ENCODE peak calls at places on chromosome 2, in six cellular contexts. P is caudate nucleus, R is A172, W is H4, T is stromal cell of bone marrow, X is T-helper 17 cell. J is an unnamed sample.

GRCh38 chr2:42084231-42084671 is 36.4 kb downstream of the PKDCC start:
- DNase-seq in W (peak), P (no peak), R (peak), X (no peak), T (peak), J (peak)

GRCh38 chr2:236659758-236660150 is 90.1 kb downstream of the ACKR3 start:
- DNase-seq in W (peak), T (peak), X (no peak), R (peak), P (no peak), J (peak)

GRCh38 chr2:33014268-33014667 is 67.5 kb downstream of the LTBP1 start:
- DNase-seq in P (no peak), W (no peak), R (no peak), T (no peak), X (no peak), J (no peak)

GRCh38 chr2:17864676-17865075 is 13.8 kb upstream of the KCNS3 start:
- DNase-seq in W (no peak), R (no peak), T (no peak), P (no peak), X (no peak), J (no peak)

GRCh38 chr2:71575966-71576365 is 122.6 kb downstream of the DYSF start:
- DNase-seq in R (no peak), P (peak), X (no peak), W (no peak), T (no peak), J (no peak)

GRCh38 chr2:22701761-22702160 is 683.2 kb upstream of the KLHL29 start:
- DNase-seq in R (no peak), W (no peak), P (no peak), X (no peak), T (no peak), J (no peak)

GRCh38 chr2:152176113-152176714 is 651 bp upstream of the STAM2 start:
- DNase-seq in T (no peak), P (no peak), X (no peak), R (no peak), W (no peak), J (peak)

GRCh38 chr2:238256594-238257104 is 16.8 kb upstream of the HES6 start:
- DNase-seq in P (no peak), R (peak), W (peak), T (peak), X (peak), J (peak)

GRCh38 chr2:206915136-206915535 is 24.2 kb upstream of the CPO start:
- DNase-seq in W (peak), X (no peak), T (peak), R (peak), P (no peak), J (peak)

GRCh38 chr2:29463181-29463900 is 348.1 kb downstream of the CLIP4 start:
- DNase-seq in W (no peak), X (no peak), R (peak), T (peak), P (no peak), J (peak)

GRCh38 chr2:27115485-27115884 is 3.4 kb downstream of the CGREF1 start:
- DNase-seq in T (no peak), P (no peak), X (no peak), R (no peak), W (no peak), J (no peak)

GRCh38 chr2:192126912-192127311 is 67.8 kb downstream of the TMEFF2 start:
- DNase-seq in T (no peak), W (no peak), P (no peak), R (no peak), X (no peak), J (no peak)

GRCh38 chr2:186101603-186102002 is 363.0 kb downstream of the FSIP2 start:
- DNase-seq in R (no peak), P (no peak), T (no peak), W (no peak), X (no peak), J (no peak)

GRCh38 chr2:235468978-235469694 is 24.7 kb upstream of the AGAP1 start:
- DNase-seq in T (peak), R (peak), X (no peak), P (no peak), W (peak), J (peak)

GRCh38 chr2:180728928-180729559 is 251.4 kb upstream of the UBE2E3 start:
- DNase-seq in R (peak), T (peak), X (no peak), W (peak), P (no peak), J (peak)

GRCh38 chr2:127506502-127506901 is 19.8 kb downstream of the IWS1 start:
- DNase-seq in W (no peak), R (no peak), P (no peak), X (no peak), T (no peak), J (peak)

GRCh38 chr2:172082944-172083718 is 2.2 kb upstream of the DLX1 start:
- DNase-seq in T (no peak), P (no peak), X (no peak), W (no peak), R (no peak), J (no peak)

GRCh38 chr2:238796223-238796885 is 51.5 kb upstream of the TWIST2 start:
- DNase-seq in R (no peak), T (no peak), X (no peak), W (no peak), P (no peak), J (no peak)

GRCh38 chr2:196239622-196240587 is 68.5 kb upstream of the STK17B start:
- DNase-seq in W (peak), T (peak), P (peak), R (peak), X (peak), J (peak)

GRCh38 chr2:105364436-105365139 is 27.2 kb downstream of the C2orf49 start:
- DNase-seq in X (no peak), T (no peak), P (no peak), W (no peak), R (no peak), J (no peak)

GRCh38 chr2:42105330-42106256 is 57.8 kb downstream of the PKDCC start:
- DNase-seq in X (peak), P (no peak), R (no peak), T (no peak), W (no peak), J (no peak)

GRCh38 chr2:120287183-120288015 is 34.7 kb downstream of the RALB start:
- DNase-seq in P (no peak), X (no peak), R (peak), W (peak), T (peak), J (peak)

GRCh38 chr2:31051213-31052185 is 86.7 kb downstream of the GALNT14 start:
- DNase-seq in P (no peak), R (no peak), T (no peak), X (no peak), W (no peak), J (no peak)

GRCh38 chr2:137947714-137948336 is 16.4 kb upstream of the HNMT start:
- DNase-seq in R (peak), X (no peak), T (no peak), W (peak), P (peak), J (peak)

GRCh38 chr2:219175928-219176817 is 552 bp downstream of the CNPPD1 start:
- DNase-seq in W (no peak), P (no peak), X (peak), T (no peak), R (peak), J (peak)

GRCh38 chr2:22450831-22451230 is 934.1 kb upstream of the KLHL29 start:
- DNase-seq in R (no peak), T (no peak), P (no peak), W (no peak), X (no peak), J (peak)

GRCh38 chr2:110219496-110220192 is 7.3 kb upstream of the MTLN start:
- DNase-seq in R (no peak), W (no peak), P (no peak), X (no peak), T (no peak), J (peak)

GRCh38 chr2:107108556-107108955 is 222.6 kb upstream of the ST6GAL2 start:
- DNase-seq in T (no peak), R (no peak), P (no peak), W (no peak), X (no peak), J (peak)

GRCh38 chr2:220341014-220341413 is 713.6 kb downstream of the SLC4A3 start:
- DNase-seq in X (no peak), W (no peak), T (no peak), P (no peak), R (no peak), J (no peak)

GRCh38 chr2:191250400-191250799 is 5.2 kb downstream of the MYO1B start:
- DNase-seq in R (no peak), P (no peak), T (no peak), W (no peak), X (no peak), J (no peak)

GRCh38 chr2:150023044-150023443 is 435.5 kb upstream of the MMADHC start:
- DNase-seq in W (no peak), T (no peak), X (no peak), P (no peak), R (no peak), J (no peak)

GRCh38 chr2:18422416-18423165 is 137.9 kb downstream of the RDH14 start:
- DNase-seq in P (no peak), T (no peak), X (no peak), W (no peak), R (no peak), J (no peak)

GRCh38 chr2:218395456-218395825 is 4.2 kb upstream of the CTDSP1 start:
- DNase-seq in X (no peak), W (no peak), T (no peak), R (no peak), P (no peak), J (no peak)

GRCh38 chr2:216743781-216744180 is 48.4 kb upstream of the IGFBP5 start:
- DNase-seq in X (no peak), P (no peak), R (no peak), W (no peak), T (peak), J (no peak)

GRCh38 chr2:216283038-216283900 is 89.0 kb downstream of the MARCHF4 start:
- DNase-seq in W (no peak), X (no peak), T (no peak), P (no peak), R (no peak), J (no peak)